ENCODE peak calls at places on chromosomes 12 and 14, in eight cellular contexts. N, D, U, S, G, W, H and Q are unnamed samples.

GRCh38 chr12:69886101-69886500 is 61.1 kb downstream of the MYRFL start:
- DNase-seq in N (no peak), D (no peak), U (no peak), S (no peak), G (no peak), W (no peak), H (no peak), Q (no peak)

GRCh38 chr14:49970474-49971147 is 77.7 kb downstream of the ARF6 start:
- DNase-seq in N (no peak), D (no peak), U (peak), S (peak), G (peak), W (no peak), H (peak), Q (no peak)

GRCh38 chr12:3348055-3348454 is 142.9 kb upstream of the PRMT8 start:
- DNase-seq in N (no peak), D (no peak), U (no peak), S (no peak), G (no peak), W (no peak), H (no peak), Q (no peak)

GRCh38 chr12:8566525-8566924 is 25.8 kb upstream of the CLEC4E start:
- DNase-seq in N (no peak), D (no peak), U (no peak), S (no peak), G (no peak), W (no peak), H (no peak), Q (no peak)

GRCh38 chr14:49424436-49425331 is 161.5 kb downstream of the RPS29 start:
- DNase-seq in N (no peak), D (no peak), U (no peak), S (peak), G (no peak), W (no peak), H (no peak), Q (no peak)

GRCh38 chr12:52311282-52311643 is 9.9 kb downstream of the KRT83 start:
- DNase-seq in N (no peak), D (no peak), U (no peak), S (peak), G (no peak), W (no peak), H (no peak), Q (no peak)

GRCh38 chr14:104865069-104865630 is at the start of gene CEP170B:
- DNase-seq in N (peak), D (peak), U (peak), S (peak), G (peak), W (peak), H (no peak), Q (no peak)

GRCh38 chr12:96811083-96811482 is 96.0 kb upstream of the NEDD1 start:
- DNase-seq in N (no peak), D (no peak), U (peak), S (peak), G (peak), W (no peak), H (no peak), Q (peak)

GRCh38 chr14:27015046-27015445 is 417.2 kb upstream of the NOVA1 start:
- DNase-seq in N (no peak), D (no peak), U (peak), S (no peak), G (no peak), W (no peak), H (no peak), Q (no peak)

GRCh38 chr12:43098766-43099550 is 453.0 kb downstream of the ADAMTS20 start:
- DNase-seq in N (no peak), D (no peak), U (peak), S (peak), G (no peak), W (no peak), H (no peak), Q (no peak)